ENCODE peak calls at places on chromosomes 1 and 21, in seven cellular contexts. D is psoas muscle, M is AG09309, B is astrocyte of the spinal cord, G is pancreas, J is hepatocyte, V is heart right ventricle. C is an unnamed sample.

GRCh38 chr1:65423884-65424655 is 3.6 kb downstream of the LEPR start:
- DNase-seq in D (no peak), M (peak), B (peak), G (no peak), J (peak), V (no peak), C (peak)

GRCh38 chr1:209542585-209542984 is 40.9 kb upstream of the CAMK1G start:
- DNase-seq in D (no peak), M (no peak), B (peak), G (no peak), J (no peak), V (no peak), C (no peak)

GRCh38 chr1:201530741-201531521 is 8.0 kb upstream of the NAV1 start:
- DNase-seq in D (peak), M (peak), B (peak), G (peak), J (peak), V (peak), C (peak)

GRCh38 chr1:228314658-228315483 is 91.8 kb downstream of the TRIM11 start:
- DNase-seq in D (peak), M (no peak), B (no peak), G (no peak), J (no peak), V (peak), C (no peak)

GRCh38 chr1:222225171-222225570 is 322.7 kb downstream of the HHIPL2 start:
- DNase-seq in D (no peak), M (no peak), B (no peak), G (no peak), J (no peak), V (no peak), C (peak)

GRCh38 chr1:31765041-31765467 is 914 bp upstream of the ADGRB2 start:
- DNase-seq in D (no peak), M (no peak), B (no peak), G (no peak), J (no peak), V (no peak), C (peak)

GRCh38 chr1:181651276-181651675 is 168.0 kb downstream of the CACNA1E start:
- DNase-seq in D (no peak), M (no peak), B (no peak), G (no peak), J (no peak), V (no peak), C (no peak)

GRCh38 chr1:61077676-61078521 is 4.5 kb upstream of the NFIA start:
- DNase-seq in D (peak), M (peak), B (peak), G (peak), J (peak), V (peak), C (peak)

GRCh38 chr1:155940531-155940992 is 876 bp upstream of the RXFP4 start:
- DNase-seq in D (no peak), M (no peak), B (peak), G (peak), J (no peak), V (peak), C (peak)

GRCh38 chr1:37480125-37480466 is 5.7 kb downstream of the ZC3H12A start:
- DNase-seq in D (peak), M (no peak), B (no peak), G (no peak), J (no peak), V (no peak), C (no peak)

GRCh38 chr1:226662704-226663326 is 76.3 kb downstream of the ITPKB start:
- DNase-seq in D (peak), M (peak), B (peak), G (peak), J (peak), V (peak), C (peak)

GRCh38 chr1:235075121-235075954 is 53.3 kb downstream of the TOMM20 start:
- DNase-seq in D (peak), M (peak), B (peak), G (peak), J (peak), V (peak), C (peak)

GRCh38 chr1:1157914-1158710 is 15.6 kb upstream of the TTLL10 start:
- DNase-seq in D (peak), M (no peak), B (peak), G (peak), J (peak), V (peak), C (no peak)

GRCh38 chr1:47792786-47793185 is 204.4 kb downstream of the TRABD2B start:
- DNase-seq in D (no peak), M (no peak), B (no peak), G (no peak), J (no peak), V (no peak), C (no peak)

GRCh38 chr1:112956503-112957132 is 622 bp upstream of the SLC16A1 start:
- DNase-seq in D (no peak), M (no peak), B (no peak), G (no peak), J (peak), V (no peak), C (no peak)

GRCh38 chr1:245154429-245155185 is at the start of gene KIF26B:
- DNase-seq in D (no peak), M (no peak), B (peak), G (no peak), J (peak), V (peak), C (peak)

GRCh38 chr21:25911730-25912401 is 177.1 kb downstream of the GABPA start:
- DNase-seq in D (no peak), M (no peak), B (no peak), G (peak), J (no peak), V (no peak), C (no peak)

GRCh38 chr1:69172003-69173000 is 395.4 kb upstream of the LRRC7 start:
- DNase-seq in D (no peak), M (no peak), B (peak), G (no peak), J (no peak), V (no peak), C (no peak)

GRCh38 chr1:58283380-58284338 is 262.9 kb downstream of the OMA1 start:
- DNase-seq in D (no peak), M (no peak), B (no peak), G (no peak), J (no peak), V (no peak), C (peak)

GRCh38 chr1:110948038-110948810 is 15.5 kb downstream of the LRIF1 start:
- DNase-seq in D (no peak), M (no peak), B (peak), G (no peak), J (no peak), V (no peak), C (peak)

GRCh38 chr21:41362605-41363369 is 960 bp downstream of the MX2 start:
- DNase-seq in D (no peak), M (no peak), B (no peak), G (no peak), J (no peak), V (no peak), C (no peak)
- H3K4me3 ChIP-seq in D (peak), M (no peak), B (no peak), G (no peak), J (no peak), V (no peak), C (peak)

GRCh38 chr1:10980094-10980577 is 32.3 kb upstream of the TARDBP start:
- DNase-seq in D (peak), M (peak), B (peak), G (peak), J (peak), V (peak), C (peak)
- TF ChIP-seq CTCF in D (peak), M (peak), B (peak), G (peak), J (peak), V (peak), C (peak)

GRCh38 chr1:43389326-43390313 is at the start of the genes MED8 and SZT2:
- DNase-seq in D (peak), M (peak), B (peak), G (peak), J (peak), V (peak), C (peak)

GRCh38 chr1:43392702-43393101 is 3.0 kb downstream of the SZT2 start:
- DNase-seq in D (no peak), M (no peak), B (no peak), G (no peak), J (no peak), V (no peak), C (no peak)

GRCh38 chr1:43396059-43396458 is 6.4 kb downstream of the SZT2 start:
- DNase-seq in D (no peak), M (no peak), B (no peak), G (no peak), J (no peak), V (no peak), C (no peak)

GRCh38 chr1:43395523-43395922 is 5.8 kb downstream of the SZT2 start:
- DNase-seq in D (no peak), M (no peak), B (no peak), G (no peak), J (no peak), V (no peak), C (no peak)
- H3K4me3 ChIP-seq in D (no peak), M (no peak), B (no peak), G (no peak), J (no peak), V (no peak), C (no peak)

GRCh38 chr1:246750752-246751151 is 26.5 kb downstream of the SCCPDH start:
- DNase-seq in D (no peak), M (peak), B (no peak), G (no peak), J (peak), V (no peak), C (no peak)
- TF ChIP-seq CTCF in D (no peak), M (no peak), B (no peak), G (no peak), J (no peak), V (no peak), C (no peak)

GRCh38 chr1:67458663-67459062 is 28.5 kb upstream of the SERBP1 start:
- DNase-seq in D (no peak), M (no peak), B (no peak), G (no peak), J (no peak), V (no peak), C (no peak)
- H3K4me3 ChIP-seq in D (no peak), M (no peak), B (no peak), G (no peak), J (no peak), V (no peak), C (no peak)

DNA sequence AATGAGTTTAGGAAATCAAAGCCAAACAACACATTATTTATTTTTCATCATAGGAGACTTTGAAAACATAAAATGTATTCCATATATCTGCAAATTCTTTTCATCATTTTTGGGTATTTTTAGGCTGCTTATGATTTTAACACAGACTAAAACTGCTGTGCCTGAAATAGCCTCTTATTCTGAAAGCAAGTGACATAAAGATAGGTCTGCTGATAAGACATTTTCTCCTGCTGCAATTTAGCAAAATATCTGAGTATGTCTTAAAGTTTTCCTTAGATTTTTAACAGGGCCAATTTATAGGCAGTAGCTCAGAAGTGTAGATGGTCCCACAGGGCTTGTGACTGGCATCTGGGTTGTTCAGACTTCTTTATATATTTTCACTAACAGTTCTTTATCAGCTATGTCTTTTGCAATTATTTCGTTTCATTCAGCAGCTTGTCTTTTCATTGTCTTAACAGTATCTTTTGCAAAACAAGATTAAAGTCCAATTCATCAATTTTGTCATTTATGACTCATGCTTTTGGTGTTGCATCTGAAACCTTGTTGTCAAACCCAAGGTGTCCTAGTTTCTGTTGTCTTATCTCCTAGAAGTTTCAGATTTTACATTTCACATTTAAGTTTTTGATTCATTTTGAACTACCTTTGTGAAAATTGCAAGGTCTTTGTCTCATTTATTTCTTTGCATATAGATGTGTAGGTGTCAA is 41.2 kb upstream of the ZNF124 start:
- DNase-seq in D (no peak), M (no peak), B (no peak), G (no peak), J (no peak), V (no peak), C (no peak)
- TF ChIP-seq CTCF in D (no peak), M (no peak), B (no peak), G (no peak), J (no peak), V (no peak), C (no peak)

GRCh38 chr1:16151200-16151708 is 4.6 kb downstream of the EPHA2 start:
- DNase-seq in D (no peak), M (no peak), B (peak), G (no peak), J (no peak), V (peak), C (peak)

GRCh38 chr1:16153999-16154673 is 1.7 kb downstream of the EPHA2 start:
- DNase-seq in D (no peak), M (no peak), B (no peak), G (no peak), J (no peak), V (no peak), C (no peak)

GRCh38 chr1:16153110-16153998 is 2.5 kb downstream of the EPHA2 start:
- DNase-seq in D (no peak), M (no peak), B (no peak), G (no peak), J (no peak), V (no peak), C (no peak)

GRCh38 chr1:16151985-16152384 is 3.9 kb downstream of the EPHA2 start:
- DNase-seq in D (no peak), M (no peak), B (no peak), G (no peak), J (no peak), V (no peak), C (no peak)

GRCh38 chr1:16152521-16153087 is 3.3 kb downstream of the EPHA2 start:
- DNase-seq in D (no peak), M (no peak), B (no peak), G (no peak), J (peak), V (peak), C (no peak)
- H3K4me3 ChIP-seq in D (peak), M (no peak), B (peak), G (peak), J (no peak), V (peak), C (peak)

GRCh38 chr21:36446296-36446695 is 33.6 kb downstream of the CLDN14 start:
- DNase-seq in D (no peak), M (no peak), B (peak), G (peak), J (no peak), V (no peak), C (no peak)
- TF ChIP-seq CTCF in D (no peak), M (no peak), B (no peak), G (no peak), J (no peak), V (no peak), C (no peak)

GRCh38 chr21:31204801-31205200 is 139.3 kb downstream of the TIAM1 start:
- DNase-seq in D (no peak), M (no peak), B (no peak), G (no peak), J (no peak), V (no peak), C (no peak)

GRCh38 chr21:31198575-31198974 is 145.5 kb downstream of the TIAM1 start:
- DNase-seq in D (no peak), M (no peak), B (peak), G (no peak), J (peak), V (no peak), C (peak)

GRCh38 chr21:31201144-31201543 is 142.9 kb downstream of the TIAM1 start:
- DNase-seq in D (no peak), M (no peak), B (no peak), G (no peak), J (no peak), V (no peak), C (no peak)

GRCh38 chr21:31203371-31204054 is 140.5 kb downstream of the TIAM1 start:
- DNase-seq in D (no peak), M (no peak), B (peak), G (no peak), J (no peak), V (no peak), C (peak)

GRCh38 chr21:31201548-31201947 is 142.5 kb downstream of the TIAM1 start:
- DNase-seq in D (peak), M (no peak), B (peak), G (no peak), J (no peak), V (peak), C (no peak)
- H3K4me3 ChIP-seq in D (no peak), M (no peak), B (no peak), G (no peak), J (no peak), V (no peak), C (no peak)

C was measured in foreskin fibroblast.